ENCODE peak calls at places on chromosomes 13 and 19, in five cellular contexts. G, Q, P, O and Y are unnamed samples.

GRCh38 chr13:51291341-51291740 is 48.1 kb upstream of the SERPINE3 start:
- DNase-seq in G (peak), Q (no peak), P (no peak), O (peak), Y (no peak)

GRCh38 chr19:28324275-28325060 is 888.5 kb downstream of the UQCRFS1 start:
- DNase-seq in G (no peak), Q (no peak), P (no peak), O (no peak), Y (no peak)

GRCh38 chr13:94054159-94054558 is 425.3 kb downstream of the DCT start:
- DNase-seq in G (peak), Q (no peak), P (no peak), O (no peak), Y (no peak)

GRCh38 chr19:46350029-46350757 is 3.3 kb downstream of the PPP5C start:
- DNase-seq in G (no peak), Q (no peak), P (peak), O (no peak), Y (no peak)

GRCh38 chr13:33218020-33218419 is 67.5 kb downstream of the STARD13 start:
- DNase-seq in G (peak), Q (peak), P (no peak), O (peak), Y (peak)

GRCh38 chr19:1236566-1236965 is 1.2 kb downstream of the CBARP start:
- DNase-seq in G (no peak), Q (no peak), P (no peak), O (no peak), Y (no peak)

GRCh38 chr19:51564791-51565190 is 6.3 kb upstream of the ZNF175 start:
- DNase-seq in G (no peak), Q (no peak), P (no peak), O (no peak), Y (no peak)

GRCh38 chr13:101785858-101786257 is 333.4 kb downstream of the ITGBL1 start:
- DNase-seq in G (peak), Q (peak), P (no peak), O (peak), Y (peak)

GRCh38 chr19:2927032-2927430 is 17.7 kb downstream of the ZNF77 start:
- DNase-seq in G (no peak), Q (no peak), P (no peak), O (no peak), Y (no peak)

GRCh38 chr13:107205318-107206112 is 637.6 kb upstream of the ARGLU1 start:
- DNase-seq in G (peak), Q (peak), P (peak), O (peak), Y (peak)

GRCh38 chr13:35714096-35714495 is 237.6 kb upstream of the MAB21L1 start:
- DNase-seq in G (no peak), Q (peak), P (no peak), O (no peak), Y (no peak)

GRCh38 chr19:44050740-44051653 is 839 bp upstream of the ZNF223 start:
- DNase-seq in G (peak), Q (peak), P (peak), O (no peak), Y (peak)

GRCh38 chr13:41763772-41764171 is 197.1 kb downstream of the VWA8 start:
- DNase-seq in G (no peak), Q (no peak), P (no peak), O (no peak), Y (no peak)

GRCh38 chr19:8515317-8515716 is 1.4 kb upstream of the ZNF414 start:
- DNase-seq in G (no peak), Q (no peak), P (peak), O (no peak), Y (no peak)

GRCh38 chr19:7641288-7642276 is 4.7 kb downstream of the STXBP2 start:
- DNase-seq in G (no peak), Q (no peak), P (no peak), O (no peak), Y (no peak)

GRCh38 chr19:6292006-6292405 is 12.2 kb upstream of the MLLT1 start:
- DNase-seq in G (no peak), Q (no peak), P (no peak), O (no peak), Y (no peak)

GRCh38 chr19:5691205-5691929 is 1.3 kb downstream of the RPL36 start:
- DNase-seq in G (peak), Q (peak), P (peak), O (peak), Y (peak)

GRCh38 chr19:15466851-15467733 is 2.7 kb upstream of the RASAL3 start:
- DNase-seq in G (peak), Q (peak), P (peak), O (peak), Y (peak)

GRCh38 chr19:8361921-8362793 is 1.8 kb upstream of the ANGPTL4 start:
- DNase-seq in G (peak), Q (peak), P (no peak), O (peak), Y (peak)

GRCh38 chr13:49302817-49303216 is 55.1 kb downstream of the CDADC1 start:
- DNase-seq in G (no peak), Q (no peak), P (no peak), O (no peak), Y (no peak)

GRCh38 chr19:3398114-3398899 is 31.9 kb downstream of the NFIC start:
- DNase-seq in G (no peak), Q (no peak), P (no peak), O (peak), Y (no peak)

GRCh38 chr19:18193388-18194207 is 580 bp downstream of the MPV17L2 start:
- DNase-seq in G (no peak), Q (no peak), P (no peak), O (no peak), Y (no peak)

GRCh38 chr19:13089139-13089856 is 13.4 kb downstream of the LYL1 start:
- DNase-seq in G (peak), Q (no peak), P (no peak), O (no peak), Y (no peak)

GRCh38 chr13:25971077-25971476 is 80.7 kb downstream of the SHISA2 start:
- DNase-seq in G (no peak), Q (no peak), P (no peak), O (no peak), Y (no peak)